ENCODE peak calls at places on chromosomes 6 and 20, in six cellular contexts. Z is pons; H is aorta; N is AML-193; Q is naive thymus-derived CD4-positive, alpha-beta T cell; Y is activated gamma-delta T cell. T is an unnamed sample.

GRCh38 chr6:169096326-169096882 is 157.2 kb downstream of the THBS2 start:
- DNase-seq in Z (no peak), Y (no peak), Q (no peak), N (no peak), H (no peak), T (no peak)

GRCh38 chr6:26187981-26188635 is 100.9 kb downstream of the HFE start:
- DNase-seq in Z (no peak), H (no peak), N (no peak), Q (no peak), Y (no peak), T (no peak)

GRCh38 chr6:51349866-51350265 is 531.2 kb downstream of the TFAP2B start:
- DNase-seq in N (no peak), Q (no peak), Z (peak; percentile 85), H (no peak), Y (no peak), T (no peak)

GRCh38 chr20:48075591-48076174 is 290.4 kb upstream of the SULF2 start:
- DNase-seq in Z (no peak), N (no peak), Y (no peak), H (no peak), Q (no peak), T (no peak)

GRCh38 chr20:10790013-10790412 is 116.2 kb upstream of the JAG1 start:
- DNase-seq in Y (no peak), Z (no peak), N (no peak), Q (no peak), H (no peak), T (no peak)

GRCh38 chr6:30238178-30238795 is 25.1 kb upstream of the TRIM26 start:
- DNase-seq in Q (peak; percentile 27), N (peak; percentile 21), Z (no peak), H (no peak), Y (no peak), T (no peak)

GRCh38 chr6:108432143-108432542 is 128.6 kb upstream of the FOXO3 start:
- DNase-seq in Y (no peak), Z (no peak), H (no peak), N (no peak), Q (no peak), T (no peak)

GRCh38 chr6:111759836-111760785 is 113.1 kb downstream of the FYN start:
- DNase-seq in Z (no peak), Q (peak; percentile 84), N (no peak), H (no peak), Y (no peak), T (no peak)

GRCh38 chr20:47456952-47457724 is 44.5 kb upstream of the NCOA3 start:
- DNase-seq in Z (no peak), Y (no peak), Q (no peak), H (no peak), N (no peak), T (no peak)

GRCh38 chr20:60239981-60240380 is 281.8 kb downstream of the CDH26 start:
- DNase-seq in Z (no peak), N (no peak), Y (no peak), Q (no peak), H (no peak), T (no peak)

GRCh38 chr6:84764332-84765049 is at the start of gene TBX18:
- DNase-seq in Z (peak; percentile 16), Q (no peak), H (peak; percentile 98), Y (no peak), N (no peak), T (peak; percentile 88)

GRCh38 chr6:90202156-90202555 is 94.5 kb downstream of the BACH2 start:
- DNase-seq in Z (no peak), H (no peak), Q (no peak), N (no peak), Y (no peak), T (no peak)

GRCh38 chr6:13664703-13665352 is 46.8 kb downstream of the RANBP9 start:
- DNase-seq in N (no peak), Z (no peak), Q (no peak), H (no peak), Y (no peak), T (no peak)

GRCh38 chr6:113586413-113586812 is 270.7 kb upstream of the MARCKS start:
- DNase-seq in Y (no peak), N (no peak), Q (no peak), Z (no peak), H (no peak), T (no peak)

GRCh38 chr6:108635505-108636226 is 74.9 kb downstream of the FOXO3 start:
- DNase-seq in Z (no peak), H (no peak), N (peak; percentile 96), Q (peak; percentile 33), Y (no peak), T (no peak)

GRCh38 chr6:125597411-125598253 is 151.8 kb upstream of the HEY2 start:
- DNase-seq in H (no peak), Q (no peak), Z (no peak), N (no peak), Y (no peak), T (no peak)

GRCh38 chr20:62918137-62918536 is 8.2 kb downstream of the DIDO1 start:
- DNase-seq in Q (peak; percentile 55), Z (no peak), Y (no peak), N (no peak), H (peak; percentile 17), T (no peak)

GRCh38 chr6:140915001-140915950 is 1217.4 kb upstream of the GJE1 start:
- DNase-seq in Z (no peak), H (no peak), Q (no peak), Y (no peak), N (no peak), T (no peak)

GRCh38 chr6:138428943-138429616 is 25.1 kb downstream of the HEBP2 start:
- DNase-seq in Z (peak; percentile 84), Q (peak; percentile 43), H (no peak), N (peak; percentile 72), Y (no peak), T (no peak)

GRCh38 chr20:62367483-62368302 is 581 bp upstream of the LAMA5 start:
- DNase-seq in Z (no peak), N (no peak), Q (no peak), Y (no peak), H (no peak), T (peak; percentile 60)

GRCh38 chr6:170522565-170523183 is 30.4 kb downstream of the PSMB1 start:
- DNase-seq in Z (no peak), N (peak; percentile 15), Q (no peak), Y (no peak), H (no peak), T (peak; percentile 24)

GRCh38 chr6:16876201-16876600 is 114.9 kb upstream of the ATXN1 start:
- DNase-seq in Y (no peak), Z (no peak), Q (no peak), H (no peak), N (no peak), T (no peak)

GRCh38 chr20:13231031-13231752 is 10.1 kb downstream of the ISM1 start:
- DNase-seq in H (no peak), Y (no peak), Q (peak; percentile 78), Z (no peak), N (no peak), T (no peak)